ENCODE peak calls at places on chromosome 1, in four cellular contexts. Q is sigmoid colon, A is GM12878, N is K562. H is an unnamed sample. For H3K4me1, the result is how much of the 10 kb centered on the place peaks cover.

GRCh38 chr1:22944656-22945055 is 28.0 kb downstream of the LACTBL1 start:
- DNase-seq in Q (no peak), A (no peak), N (no peak), H (no peak)

GRCh38 chr1:182610606-182611194 is 6.5 kb upstream of the RGS16 start:
- DNase-seq in N (no peak), A (no peak), Q (no peak), H (no peak)

GRCh38 chr1:110136911-110137310 is 13.4 kb upstream of the SLC6A17 start:
- DNase-seq in Q (no peak), N (no peak), A (no peak), H (peak)

GRCh38 chr1:56285554-56286402 is 293.6 kb downstream of the PLPP3 start:
- DNase-seq in A (no peak), N (no peak), Q (no peak), H (no peak)

GRCh38 chr1:107748529-107748928 is 216.5 kb downstream of the VAV3 start:
- DNase-seq in Q (no peak), A (no peak), N (no peak), H (no peak)

GRCh38 chr1:1683104-1683905 is 9.3 kb downstream of the SLC35E2B start:
- DNase-seq in N (peak), A (no peak), Q (no peak), H (no peak)

GRCh38 chr1:51290489-51290847 is 39.9 kb downstream of the TTC39A start:
- DNase-seq in A (no peak), Q (no peak), N (no peak), H (peak)

GRCh38 chr1:109547412-109548320 is 749 bp upstream of the GNAI3 start:
- DNase-seq in N (no peak), Q (peak), A (no peak), H (peak)

GRCh38 chr1:1431845-1432565 is 3.5 kb upstream of the VWA1 start:
- DNase-seq in A (no peak), N (peak), Q (peak), H (peak)

GRCh38 chr1:32933742-32934322 is 30.8 kb downstream of the RNF19B start:
- DNase-seq in A (no peak), Q (no peak), N (no peak), H (peak)

GRCh38 chr1:181149326-181150000 is 61.0 kb downstream of the IER5 start:
- DNase-seq in A (no peak), Q (peak), N (no peak), H (peak)

GRCh38 chr1:110538082-110538481 is 19.1 kb upstream of the KCNA10 start:
- DNase-seq in N (no peak), Q (no peak), A (no peak), H (no peak)

GRCh38 chr1:40182956-40183710 is 21.9 kb downstream of the RLF start:
- DNase-seq in N (peak), Q (no peak), A (no peak), H (no peak)

GRCh38 chr1:178565586-178565985 is 52.7 kb downstream of the TEX35 start:
- DNase-seq in A (no peak), N (no peak), Q (no peak), H (no peak)

GRCh38 chr1:235019456-235019855 is 109.2 kb downstream of the TOMM20 start:
- DNase-seq in N (no peak), Q (peak), A (no peak), H (no peak)

GRCh38 chr1:56837244-56837926 is 17.2 kb upstream of the C8A start:
- DNase-seq in N (no peak), Q (no peak), A (no peak), H (no peak)

GRCh38 chr1:21871943-21872342 is 59.9 kb downstream of the LDLRAD2 start:
- DNase-seq in N (no peak), A (no peak), Q (no peak), H (no peak)

GRCh38 chr1:211135342-211135950 is 1.5 kb upstream of the KCNH1 start:
- DNase-seq in A (peak), Q (no peak), N (peak), H (no peak)

GRCh38 chr1:113541108-113541507 is 150.8 kb downstream of the MAGI3 start:
- DNase-seq in Q (no peak), N (no peak), A (no peak), H (no peak)

GRCh38 chr1:96966536-96967138 is 245.1 kb downstream of the PTBP2 start:
- DNase-seq in Q (peak), A (peak), N (peak), H (peak)

GRCh38 chr1:40914927-40915569 is 52.9 kb upstream of the CITED4 start:
- DNase-seq in Q (peak), A (no peak), N (no peak), H (no peak)

GRCh38 chr1:181476581-181476980 is 6.7 kb upstream of the CACNA1E start:
- DNase-seq in Q (no peak), A (no peak), N (no peak), H (no peak)

GRCh38 chr1:198174297-198174696 is 17.5 kb downstream of the NEK7 start:
- DNase-seq in Q (no peak), A (no peak), N (no peak), H (no peak)
- H3K4me1 ChIP-seq in Q (half or more), A (under half), N (under half), H (half or more)

DNA sequence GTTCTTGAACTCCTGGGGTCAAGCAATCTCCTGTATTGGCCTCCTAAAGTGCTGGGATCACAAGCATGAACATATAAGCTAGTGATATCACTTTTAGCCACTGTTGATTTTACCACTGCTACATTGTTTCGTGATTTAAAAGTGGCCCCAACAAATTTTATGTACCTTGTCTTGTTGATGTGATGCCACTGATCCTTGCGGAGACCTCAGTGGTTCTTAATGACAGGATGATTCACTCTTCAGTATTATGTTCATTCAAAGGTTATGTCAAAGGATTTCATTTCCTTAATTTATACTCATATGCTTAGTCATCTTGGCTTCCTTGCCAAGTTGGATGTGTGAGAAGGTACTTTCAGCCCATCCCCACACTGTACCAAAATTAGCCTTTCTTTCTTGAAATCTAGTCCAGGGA is 12.1 kb downstream of the PRKACB start:
- DNase-seq in A (no peak), Q (no peak), N (no peak), H (no peak)
- TF ChIP-seq POLR2AphosphoS5 in A (no peak), Q (no peak), N (no peak), H (no peak)

GRCh38 chr1:165637427-165637826 is 6.4 kb downstream of the MGST3 start:
- DNase-seq in A (no peak), N (no peak), Q (no peak), H (no peak)
- TF ChIP-seq EP300 in A (no peak), N (no peak), Q (no peak), H (no peak)

DNA sequence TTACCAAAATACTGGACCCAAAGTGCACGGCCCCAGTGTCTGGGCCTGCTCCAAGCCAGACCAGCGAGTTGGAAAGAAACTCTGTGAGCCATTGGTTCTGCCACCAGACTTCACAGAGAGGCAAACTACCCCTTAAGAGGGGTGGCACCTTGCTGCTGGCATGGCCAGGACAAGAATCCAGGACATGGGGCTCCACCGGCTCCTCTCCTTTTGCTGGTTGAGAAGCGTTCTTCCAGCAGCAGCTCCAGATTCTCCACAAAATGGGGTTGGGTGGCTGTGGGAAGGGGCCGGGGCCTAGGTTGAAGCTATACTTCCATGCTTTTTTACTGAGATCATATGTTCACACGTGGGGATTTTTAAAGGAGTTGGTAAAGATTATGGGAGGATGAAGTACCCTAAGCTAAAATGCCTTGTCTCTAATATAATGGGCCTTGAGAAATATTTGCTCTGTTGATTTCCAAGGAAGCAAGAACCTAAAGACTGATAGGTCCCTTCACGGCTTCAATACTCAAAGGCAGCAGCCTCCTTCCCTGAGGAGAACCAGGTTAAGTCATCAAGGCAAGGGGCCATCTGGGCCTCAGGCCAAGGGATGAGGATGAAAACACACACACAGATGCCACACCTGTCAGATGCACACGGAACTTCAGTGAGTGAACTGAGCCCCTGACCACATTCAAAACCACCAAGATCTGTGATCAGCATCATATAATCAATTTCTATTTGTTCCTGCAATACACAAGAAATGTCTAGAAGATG is 3.1 kb downstream of the C1orf198 start:
- DNase-seq in N (no peak), A (no peak), Q (no peak), H (no peak)
- H3K4me1 ChIP-seq in N (under half), A (under half), Q (half or more), H (under half)

GRCh38 chr1:119711804-119712341 is at the start of gene PHGDH:
- DNase-seq in N (peak), A (peak), Q (peak), H (peak)

GRCh38 chr1:119714583-119714982 is 2.8 kb downstream of the PHGDH start:
- DNase-seq in N (no peak), Q (no peak), A (no peak), H (no peak)

GRCh38 chr1:119713538-119714456 is 2.1 kb downstream of the PHGDH start:
- DNase-seq in Q (no peak), A (no peak), N (no peak), H (no peak)

GRCh38 chr1:119713039-119713537 is 1.4 kb downstream of the PHGDH start:
- DNase-seq in A (no peak), Q (no peak), N (no peak), H (no peak)

GRCh38 chr1:119712342-119713038 is 756 bp downstream of the PHGDH start:
- DNase-seq in Q (peak), N (peak), A (no peak), H (peak)
- TF ChIP-seq POLR2AphosphoS5 in Q (peak), N (no peak), A (no peak), H (no peak)

H was measured in stomach.